ENCODE peak calls at places on chromosome 19, in ten cellular contexts. One of them, this sample, is unnamed.

GRCh38 chr19:49818691-49819331 is 722 bp downstream of the MED25 start:
- DNase-seq in brain microvascular endothelial cell: no peak
- DNase-seq in thoracic aorta: no peak
- DNase-seq in heart left ventricle: no peak
- DNase-seq in HAP-1: no peak
- DNase-seq in T-helper 2 cell: no peak
- DNase-seq in kidney tubule cell: peak; percentile 29
- DNase-seq in heart right ventricle: no peak
- DNase-seq in HT-29: peak; percentile 46
- DNase-seq in HS-5: no peak
- DNase-seq in this sample: peak; percentile 40

GRCh38 chr19:31339405-31339804 is 9.8 kb downstream of the TSHZ3 start:
- DNase-seq in brain microvascular endothelial cell: no peak
- DNase-seq in HT-29: peak; percentile 19
- DNase-seq in thoracic aorta: no peak
- DNase-seq in heart right ventricle: no peak
- DNase-seq in HS-5: no peak
- DNase-seq in heart left ventricle: no peak
- DNase-seq in HAP-1: no peak
- DNase-seq in T-helper 2 cell: no peak
- DNase-seq in kidney tubule cell: no peak
- DNase-seq in this sample: no peak

GRCh38 chr19:5774921-5775320 is 9.6 kb downstream of the PRR22 start:
- DNase-seq in kidney tubule cell: no peak
- DNase-seq in HT-29: no peak
- DNase-seq in thoracic aorta: no peak
- DNase-seq in HS-5: no peak
- DNase-seq in heart left ventricle: no peak
- DNase-seq in brain microvascular endothelial cell: no peak
- DNase-seq in heart right ventricle: no peak
- DNase-seq in HAP-1: no peak
- DNase-seq in T-helper 2 cell: no peak
- DNase-seq in this sample: no peak

GRCh38 chr19:54674021-54674617 is 11.3 kb downstream of the LILRB4 start:
- DNase-seq in HAP-1: peak; percentile 11
- DNase-seq in T-helper 2 cell: no peak
- DNase-seq in thoracic aorta: no peak
- DNase-seq in brain microvascular endothelial cell: no peak
- DNase-seq in heart right ventricle: no peak
- DNase-seq in HS-5: peak; percentile 28
- DNase-seq in heart left ventricle: no peak
- DNase-seq in HT-29: peak; percentile 75
- DNase-seq in kidney tubule cell: peak; percentile 39
- DNase-seq in this sample: peak; percentile 62

GRCh38 chr19:39078436-39079200 is 5.5 kb upstream of the ACP7 start:
- DNase-seq in T-helper 2 cell: no peak
- DNase-seq in HAP-1: no peak
- DNase-seq in HS-5: peak; percentile 98
- DNase-seq in heart right ventricle: no peak
- DNase-seq in HT-29: no peak
- DNase-seq in kidney tubule cell: peak; percentile 93
- DNase-seq in heart left ventricle: no peak
- DNase-seq in thoracic aorta: no peak
- DNase-seq in brain microvascular endothelial cell: peak; percentile 94
- DNase-seq in this sample: no peak

GRCh38 chr19:52307275-52307674 is 10.3 kb downstream of the ZNF480 start:
- DNase-seq in heart right ventricle: no peak
- DNase-seq in thoracic aorta: no peak
- DNase-seq in brain microvascular endothelial cell: peak; percentile 3
- DNase-seq in HS-5: no peak
- DNase-seq in kidney tubule cell: no peak
- DNase-seq in heart left ventricle: no peak
- DNase-seq in HAP-1: no peak
- DNase-seq in T-helper 2 cell: no peak
- DNase-seq in HT-29: no peak
- DNase-seq in this sample: peak; percentile 25

GRCh38 chr19:55647732-55648656 is at the start of gene CCDC106:
- DNase-seq in heart right ventricle: peak; percentile 71
- DNase-seq in heart left ventricle: peak; percentile 79
- DNase-seq in HS-5: no peak
- DNase-seq in HAP-1: peak; percentile 72
- DNase-seq in kidney tubule cell: peak; percentile 60
- DNase-seq in brain microvascular endothelial cell: peak; percentile 60
- DNase-seq in HT-29: peak; percentile 58
- DNase-seq in T-helper 2 cell: no peak
- DNase-seq in thoracic aorta: no peak
- DNase-seq in this sample: peak; percentile 91

GRCh38 chr19:35318679-35319448 is 10.1 kb upstream of the CD22 start:
- DNase-seq in thoracic aorta: peak; percentile 13
- DNase-seq in HS-5: peak; percentile 95
- DNase-seq in heart right ventricle: peak; percentile 37
- DNase-seq in heart left ventricle: no peak
- DNase-seq in T-helper 2 cell: no peak
- DNase-seq in HAP-1: no peak
- DNase-seq in brain microvascular endothelial cell: peak; percentile 49
- DNase-seq in HT-29: peak; percentile 74
- DNase-seq in kidney tubule cell: peak; percentile 98
- DNase-seq in this sample: no peak

GRCh38 chr19:925912-926594 is at the start of gene ARID3A:
- DNase-seq in heart left ventricle: no peak
- DNase-seq in HT-29: no peak
- DNase-seq in kidney tubule cell: no peak
- DNase-seq in T-helper 2 cell: no peak
- DNase-seq in HAP-1: peak; percentile 26
- DNase-seq in heart right ventricle: peak; percentile 56
- DNase-seq in thoracic aorta: no peak
- DNase-seq in brain microvascular endothelial cell: no peak
- DNase-seq in HS-5: no peak
- DNase-seq in this sample: peak; percentile 94

GRCh38 chr19:681638-682037 is 5.4 kb downstream of the FSTL3 start:
- DNase-seq in heart right ventricle: no peak
- DNase-seq in HT-29: no peak
- DNase-seq in thoracic aorta: no peak
- DNase-seq in HS-5: no peak
- DNase-seq in brain microvascular endothelial cell: no peak
- DNase-seq in HAP-1: no peak
- DNase-seq in T-helper 2 cell: no peak
- DNase-seq in heart left ventricle: no peak
- DNase-seq in kidney tubule cell: no peak
- DNase-seq in this sample: no peak